ENCODE peak calls at places on chromosomes 4 and X, in six cellular contexts. S is pancreas; L is CD8-positive, alpha-beta T cell; Q is upper lobe of right lung; Z is left lung; T is GM23248. W is an unnamed sample.
A peak's percentile ranks its signal among the peaks of the same experiment; 100 is the strongest.

GRCh38 chrX:66731398-66731797 is 92.5 kb upstream of the EDA2R start:
- DNase-seq in S (no peak), L (no peak), Q (no peak), Z (no peak), T (peak; percentile 57), W (no peak)

GRCh38 chrX:112645774-112646173 is 34.0 kb downstream of the LHFPL1 start:
- DNase-seq in S (no peak), L (no peak), Q (no peak), Z (no peak), T (no peak), W (no peak)

GRCh38 chrX:135951291-135951690 is 22.5 kb downstream of the MMGT1 start:
- DNase-seq in S (no peak), L (no peak), Q (no peak), Z (no peak), T (no peak), W (no peak)

GRCh38 chrX:54415534-54416350 is 24.5 kb upstream of the TSR2 start:
- DNase-seq in S (no peak), L (no peak), Q (no peak), Z (no peak), T (no peak), W (no peak)

GRCh38 chr4:106614446-106614845 is 245.9 kb upstream of the GIMD1 start:
- DNase-seq in S (no peak), L (no peak), Q (no peak), Z (no peak), T (peak; percentile 15), W (no peak)

GRCh38 chrX:100895365-100896075 is 21.4 kb upstream of the NOX1 start:
- DNase-seq in S (no peak), L (no peak), Q (no peak), Z (no peak), T (peak; percentile 55), W (no peak)

GRCh38 chrX:129581904-129582303 is 41.8 kb downstream of the OCRL start:
- DNase-seq in S (no peak), L (no peak), Q (no peak), Z (no peak), T (no peak), W (no peak)

GRCh38 chrX:37348237-37349130 is 680 bp upstream of the PRRG1 start:
- DNase-seq in S (no peak), L (no peak), Q (no peak), Z (no peak), T (peak; percentile 16), W (no peak)

GRCh38 chr4:92071587-92071986 is 232.2 kb upstream of the GRID2 start:
- DNase-seq in S (no peak), L (no peak), Q (no peak), Z (no peak), T (no peak), W (no peak)

GRCh38 chr4:45663495-45664148 is 460.2 kb downstream of the GABRG1 start:
- DNase-seq in S (no peak), L (no peak), Q (no peak), Z (no peak), T (peak; percentile 18), W (no peak)

GRCh38 chrX:71118985-71119535 is 664 bp downstream of the MED12 start:
- DNase-seq in S (no peak), L (no peak), Q (no peak), Z (no peak), T (peak; percentile 19), W (no peak)

GRCh38 chrX:52422884-52423283 is 54.1 kb downstream of the XAGE2 start:
- DNase-seq in S (no peak), L (no peak), Q (no peak), Z (no peak), T (peak; percentile 69), W (no peak)

GRCh38 chr4:156976147-156976546 is 4.5 kb upstream of the PDGFC start:
- DNase-seq in S (no peak), L (no peak), Q (no peak), Z (no peak), T (peak; percentile 73), W (no peak)

GRCh38 chr4:80362578-80363181 is 27.1 kb downstream of the CFAP299 start:
- DNase-seq in S (no peak), L (peak; percentile 24), Q (peak; percentile 65), Z (peak; percentile 12), T (peak; percentile 61), W (no peak)

GRCh38 chr4:5734841-5735240 is 23.8 kb downstream of the EVC start:
- DNase-seq in S (no peak), L (no peak), Q (no peak), Z (no peak), T (no peak), W (no peak)

GRCh38 chr4:25439913-25440477 is 62.9 kb downstream of the ANAPC4 start:
- DNase-seq in S (peak; percentile 66), L (peak; percentile 21), Q (no peak), Z (no peak), T (peak; percentile 71), W (no peak)

GRCh38 chrX:155779831-155780230 is 101.3 kb upstream of the VAMP7 start:
- DNase-seq in S (no peak), L (no peak), Q (no peak), Z (no peak), T (no peak), W (no peak)

GRCh38 chrX:155774387-155774786 is 106.8 kb upstream of the VAMP7 start:
- DNase-seq in S (no peak), L (no peak), Q (no peak), Z (peak; percentile 41), T (no peak), W (no peak)

DNA sequence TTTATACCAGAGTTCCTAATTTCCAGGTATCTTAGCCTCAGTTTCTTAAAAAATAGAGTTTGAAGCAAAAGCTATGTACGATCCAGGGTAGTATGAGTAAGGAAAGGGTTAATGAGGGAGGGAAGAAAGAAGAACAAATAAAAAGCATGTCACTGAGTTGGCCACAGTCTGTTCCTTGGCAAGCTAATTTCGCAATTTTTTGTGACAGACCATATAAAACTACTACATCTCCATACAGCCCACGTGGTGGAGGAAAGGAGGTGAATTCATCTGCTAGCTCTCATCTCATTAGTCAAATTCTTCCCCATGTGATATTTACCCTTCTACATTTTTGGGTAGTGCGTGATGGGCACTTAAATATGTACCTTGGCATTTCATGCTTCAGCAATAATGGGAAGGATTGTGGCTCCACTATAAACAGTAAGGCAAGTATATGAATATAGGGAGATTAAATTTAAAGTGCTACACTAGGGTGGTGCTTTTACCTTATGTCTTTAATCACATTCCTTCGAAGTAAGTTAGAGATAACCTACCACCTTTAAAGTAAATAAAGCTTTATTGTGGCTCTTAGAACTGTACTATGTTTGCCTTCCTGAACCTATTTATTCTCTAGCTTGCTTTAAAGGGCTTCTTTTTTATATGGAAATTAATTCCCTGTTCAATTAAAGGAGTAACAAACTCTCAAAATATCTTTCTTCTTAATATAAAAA is 102.1 kb upstream of the VAMP7 start:
- DNase-seq in S (no peak), L (no peak), Q (no peak), Z (no peak), T (no peak), W (no peak)
- H3K9me3 ChIP-seq in S (no peaks in the 10 kb centered on the region), L (no peaks in the 10 kb centered on the region), Q (no peaks in the 10 kb centered on the region), Z (no peaks in the 10 kb centered on the region), T (no peaks in the 10 kb centered on the region), W (no peaks in the 10 kb centered on the region)

GRCh38 chr4:23458061-23458460 is 431.8 kb downstream of the PPARGC1A start:
- DNase-seq in S (no peak), L (no peak), Q (no peak), Z (no peak), T (no peak), W (no peak)
- H3K4me3 ChIP-seq in S (no peak overlapping the region), L (no peak overlapping the region), Q (no peak overlapping the region), Z (no peak overlapping the region), T (no peak overlapping the region), W (no peak overlapping the region)

DNA sequence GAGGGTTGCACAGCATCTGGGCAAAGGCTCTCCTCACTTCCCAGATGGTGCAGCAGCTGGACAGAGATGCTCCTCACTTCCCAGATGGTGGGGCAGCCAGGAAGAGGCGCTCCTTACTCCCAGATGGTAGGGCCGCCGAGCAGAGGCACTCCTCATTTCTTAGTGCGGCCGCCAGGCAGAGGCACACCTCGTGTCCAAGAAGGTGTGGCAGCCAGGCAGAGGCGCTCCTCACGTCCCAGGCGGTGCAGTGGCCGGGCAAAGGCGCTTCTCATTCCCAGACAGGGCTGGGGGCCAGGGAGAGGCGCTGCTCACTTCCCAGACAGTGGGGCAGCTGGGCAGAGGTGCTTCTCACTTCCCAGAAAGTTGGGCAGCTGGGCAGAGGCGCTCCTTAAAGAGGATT is 48.8 kb downstream of the ZNF732 start:
- DNase-seq in S (no peak), L (no peak), Q (no peak), Z (no peak), T (no peak), W (no peak)
- H3K9me3 ChIP-seq in S (no peaks in the 10 kb centered on the region), L (peaks cover 19% of the 10 kb centered on the region), Q (peaks cover 75% of the 10 kb centered on the region), Z (peaks cover 100% of the 10 kb centered on the region), T (peaks cover 22% of the 10 kb centered on the region), W (peaks cover 98% of the 10 kb centered on the region)

GRCh38 chr4:453267-453666 is 45.7 kb downstream of the ZNF721 start:
- DNase-seq in S (no peak), L (no peak), Q (no peak), Z (no peak), T (no peak), W (no peak)
- H3K4me3 ChIP-seq in S (no peak overlapping the region), L (no peak overlapping the region), Q (no peak overlapping the region), Z (no peak overlapping the region), T (no peak overlapping the region), W (no peak overlapping the region)

GRCh38 chr4:29970626-29971025 is 749.5 kb upstream of the PCDH7 start:
- DNase-seq in S (no peak), L (no peak), Q (no peak), Z (no peak), T (no peak), W (no peak)

GRCh38 chr4:29966386-29966785 is 753.8 kb upstream of the PCDH7 start:
- DNase-seq in S (no peak), L (no peak), Q (no peak), Z (no peak), T (no peak), W (no peak)

DNA sequence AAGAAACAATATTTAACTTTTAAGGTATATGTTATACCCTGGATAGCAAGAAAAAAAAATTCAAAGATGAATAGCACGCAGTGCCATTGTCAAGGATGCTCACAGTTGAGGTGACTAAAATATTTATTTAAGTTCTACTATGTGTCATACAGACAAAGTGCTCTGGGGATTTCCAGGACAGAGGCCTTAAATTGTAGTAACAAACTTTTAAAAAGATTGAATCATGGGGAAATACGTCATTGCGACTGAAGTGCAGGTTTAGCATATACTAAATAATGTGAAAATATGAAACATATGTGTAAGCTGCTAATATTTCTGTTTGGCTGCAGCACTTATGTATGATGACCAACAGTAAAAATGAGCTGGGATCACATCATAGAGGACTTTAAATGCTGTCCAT is 748.0 kb upstream of the PCDH7 start:
- DNase-seq in S (no peak), L (no peak), Q (no peak), Z (no peak), T (no peak), W (no peak)
- H3K9me3 ChIP-seq in S (no peaks in the 10 kb centered on the region), L (no peaks in the 10 kb centered on the region), Q (no peaks in the 10 kb centered on the region), Z (no peaks in the 10 kb centered on the region), T (no peaks in the 10 kb centered on the region), W (no peaks in the 10 kb centered on the region)

W was measured in esophagus squamous epithelium.